ENCODE peak calls at places on chromosomes 3 and 15, in four cellular contexts. W, O, S and R are unnamed samples.

GRCh38 chr15:33013827-33014445 is 180.6 kb downstream of the FMN1 start:
- DNase-seq in S (no peak), O (no peak), W (no peak), R (no peak)

GRCh38 chr15:65421360-65422215 is 1.2 kb downstream of the IGDCC4 start:
- DNase-seq in S (no peak), O (no peak), W (peak), R (peak)

GRCh38 chr3:131081224-131081623 is 54.5 kb downstream of the NEK11 start:
- DNase-seq in W (no peak), O (no peak), S (no peak), R (no peak)

GRCh38 chr3:87350367-87351199 is 74.2 kb upstream of the POU1F1 start:
- DNase-seq in S (peak), W (peak), O (no peak), R (no peak)

GRCh38 chr3:151315136-151315535 is 1.5 kb downstream of the GPR87 start:
- DNase-seq in S (no peak), O (no peak), W (no peak), R (no peak)

GRCh38 chr3:48069339-48069738 is 53.1 kb upstream of the MAP4 start:
- DNase-seq in S (no peak), O (no peak), W (no peak), R (no peak)

GRCh38 chr15:38512901-38513300 is 51.7 kb downstream of the RASGRP1 start:
- DNase-seq in W (peak), S (no peak), O (no peak), R (no peak)

GRCh38 chr3:64214002-64214696 is 11.1 kb downstream of the PRICKLE2 start:
- DNase-seq in W (no peak), S (no peak), O (no peak), R (no peak)

GRCh38 chr15:72229076-72229946 is 1.7 kb downstream of the PKM start:
- DNase-seq in S (no peak), W (peak), O (no peak), R (no peak)

GRCh38 chr15:57881361-57881760 is 174.8 kb downstream of the POLR2M start:
- DNase-seq in S (no peak), O (no peak), W (no peak), R (no peak)

GRCh38 chr3:155556531-155556930 is 188.3 kb downstream of the PLCH1 start:
- DNase-seq in W (no peak), S (no peak), O (no peak), R (no peak)

GRCh38 chr15:36323607-36324006 is 255.8 kb upstream of the CDIN1 start:
- DNase-seq in W (no peak), O (no peak), S (no peak), R (no peak)

GRCh38 chr15:67013696-67014095 is 51.7 kb upstream of the SMAD3 start:
- DNase-seq in W (no peak), S (no peak), O (no peak), R (no peak)

GRCh38 chr15:89707577-89707976 is 17.0 kb downstream of the WDR93 start:
- DNase-seq in W (no peak), O (no peak), S (no peak), R (no peak)

GRCh38 chr3:77039606-77040553 is at the start of gene ROBO2:
- DNase-seq in W (peak), S (no peak), O (no peak), R (peak)

GRCh38 chr3:124200336-124200901 is 208.5 kb upstream of the ROPN1 start:
- DNase-seq in S (no peak), W (no peak), O (no peak), R (peak)

GRCh38 chr3:159872374-159873109 is 116.1 kb upstream of the IL12A start:
- DNase-seq in S (no peak), W (no peak), O (no peak), R (no peak)

GRCh38 chr3:53166206-53166605 is 5.2 kb downstream of the PRKCD start:
- DNase-seq in O (no peak), W (no peak), S (no peak), R (no peak)

GRCh38 chr15:66996099-66996498 is 69.3 kb upstream of the SMAD3 start:
- DNase-seq in S (no peak), O (no peak), W (no peak), R (no peak)

GRCh38 chr15:85618956-85619491 is 175.7 kb downstream of the KLHL25 start:
- DNase-seq in S (no peak), W (no peak), O (no peak), R (no peak)

GRCh38 chr3:184308744-184309143 is 5.7 kb upstream of the EIF4G1 start:
- DNase-seq in O (no peak), S (no peak), W (peak), R (no peak)

GRCh38 chr3:45106874-45107273 is 39.3 kb downstream of the CDCP1 start:
- DNase-seq in S (no peak), W (no peak), O (no peak), R (no peak)

GRCh38 chr3:38590521-38590920 is 59.0 kb downstream of the SCN5A start:
- DNase-seq in O (no peak), S (no peak), W (no peak), R (no peak)

GRCh38 chr15:92343869-92344643 is 49.6 kb upstream of the ST8SIA2 start:
- DNase-seq in O (no peak), W (no peak), S (no peak), R (peak)

GRCh38 chr15:100131321-100132224 is 210.2 kb downstream of the ADAMTS17 start:
- DNase-seq in S (peak), W (peak), O (no peak), R (no peak)

GRCh38 chr3:38334656-38335055 is 11.9 kb upstream of the XYLB start:
- DNase-seq in W (no peak), S (no peak), O (no peak), R (no peak)

GRCh38 chr15:77026501-77027110 is 31.7 kb downstream of the PSTPIP1 start:
- DNase-seq in S (no peak), W (no peak), O (no peak), R (no peak)

GRCh38 chr15:40114218-40114617 is 5.5 kb upstream of the BMF start:
- DNase-seq in S (no peak), W (no peak), O (no peak), R (no peak)

GRCh38 chr3:70861234-70861633 is 548.8 kb upstream of the MDFIC2 start:
- DNase-seq in S (no peak), W (no peak), O (no peak), R (no peak)

GRCh38 chr3:10521772-10522441 is 16.5 kb upstream of the ATP2B2 start:
- DNase-seq in O (no peak), S (no peak), W (no peak), R (no peak)

DNA sequence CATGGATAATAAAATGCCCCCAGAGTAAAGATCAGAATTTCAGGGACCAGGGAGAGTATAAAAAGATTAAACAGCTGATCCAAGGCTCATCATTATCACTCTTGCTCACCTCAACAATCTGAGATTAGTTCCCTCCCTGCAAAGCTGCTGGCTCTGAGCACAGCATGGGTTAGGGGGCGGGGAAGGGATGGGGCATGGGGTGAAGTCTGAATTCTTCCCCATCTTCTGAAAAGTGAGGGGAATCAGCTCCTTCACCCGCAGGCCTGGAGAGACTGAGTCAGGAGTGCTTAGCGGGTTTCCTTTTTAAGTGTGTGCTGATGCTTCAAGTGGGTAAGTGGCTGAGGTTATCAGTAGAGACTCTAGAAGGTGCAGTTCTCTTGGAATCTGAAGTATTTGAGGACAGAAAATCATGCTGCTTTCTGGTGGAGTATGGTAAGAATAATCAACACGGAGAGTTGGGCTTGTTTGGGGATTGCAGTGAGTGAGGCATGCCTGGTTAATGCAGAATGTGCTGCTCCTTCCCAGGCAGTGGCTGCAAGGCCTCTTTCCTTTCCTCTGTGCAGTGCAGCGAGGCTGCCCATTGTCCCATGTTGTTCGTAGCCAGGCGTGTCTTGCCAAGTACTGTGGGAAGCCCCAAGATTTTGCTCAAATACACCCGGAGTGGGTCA is 59.2 kb upstream of the TRAK1 start:
- DNase-seq in S (no peak), O (no peak), W (no peak), R (no peak)
- TF ChIP-seq TAF1 in S (no peak), O (no peak), W (no peak), R (no peak)

GRCh38 chr15:44227584-44227983 is 32.5 kb upstream of the FRMD5 start:
- DNase-seq in S (peak), W (no peak), O (no peak), R (no peak)

GRCh38 chr15:44231842-44232241 is 36.8 kb upstream of the FRMD5 start:
- DNase-seq in O (no peak), S (no peak), W (no peak), R (no peak)
- TF ChIP-seq HDAC6 in O (no peak), S (no peak), W (no peak), R (no peak)

GRCh38 chr15:52143862-52144261 is 31.3 kb upstream of the BCL2L10 start:
- DNase-seq in S (peak), O (no peak), W (peak), R (no peak)

GRCh38 chr15:52146261-52146660 is 33.7 kb upstream of the BCL2L10 start:
- DNase-seq in S (no peak), W (no peak), O (no peak), R (no peak)

GRCh38 chr15:52148409-52148808 is 35.8 kb upstream of the BCL2L10 start:
- DNase-seq in S (no peak), W (no peak), O (no peak), R (peak)

GRCh38 chr15:52146776-52147175 is 34.2 kb upstream of the BCL2L10 start:
- DNase-seq in S (no peak), W (no peak), O (no peak), R (no peak)

GRCh38 chr15:52144656-52145055 is 32.1 kb upstream of the BCL2L10 start:
- DNase-seq in W (no peak), O (no peak), S (no peak), R (no peak)
- TF ChIP-seq CEBPB in W (no peak), O (no peak), S (no peak), R (no peak)

GRCh38 chr3:29285356-29286070 is 4.6 kb downstream of the RBMS3 start:
- DNase-seq in W (no peak), O (no peak), S (no peak), R (no peak)
- TF ChIP-seq TAF1 in W (no peak), O (no peak), S (no peak), R (no peak)